ENCODE peak calls at places on chromosome 19, in five cellular contexts. One of them, this sample, is unnamed.

GRCh38 chr19:7742991-7743390 is 4.3 kb downstream of the CD209 start:
- DNase-seq in left ventricle myocardium inferior: no peak
- DNase-seq in stomach: no peak
- DNase-seq in tibial artery: no peak
- DNase-seq in colonic mucosa: no peak
- DNase-seq in this sample: no peak

GRCh38 chr19:16070366-16070990 is 5.8 kb upstream of the TPM4 start:
- DNase-seq in stomach: peak; percentile 92
- DNase-seq in colonic mucosa: peak; percentile 96
- DNase-seq in left ventricle myocardium inferior: peak; percentile 46
- DNase-seq in tibial artery: peak; percentile 73
- DNase-seq in this sample: peak; percentile 96

GRCh38 chr19:53461866-53462265 is 5.7 kb upstream of the ZNF813 start:
- DNase-seq in tibial artery: no peak
- DNase-seq in colonic mucosa: no peak
- DNase-seq in stomach: no peak
- DNase-seq in left ventricle myocardium inferior: no peak
- DNase-seq in this sample: no peak

GRCh38 chr19:3618144-3618810 is 8.3 kb downstream of the CACTIN start:
- DNase-seq in tibial artery: peak; percentile 61
- DNase-seq in colonic mucosa: peak; percentile 75
- DNase-seq in left ventricle myocardium inferior: peak; percentile 71
- DNase-seq in stomach: peak; percentile 73
- DNase-seq in this sample: peak; percentile 80

GRCh38 chr19:41872775-41873647 is 4.1 kb upstream of the CD79A start:
- DNase-seq in left ventricle myocardium inferior: peak; percentile 61
- DNase-seq in colonic mucosa: peak; percentile 89
- DNase-seq in stomach: peak; percentile 88
- DNase-seq in tibial artery: no peak
- DNase-seq in this sample: peak; percentile 92

GRCh38 chr19:56538254-56538760 is 441 bp upstream of the ZFP28 start:
- DNase-seq in stomach: peak; percentile 88
- DNase-seq in colonic mucosa: peak; percentile 93
- DNase-seq in left ventricle myocardium inferior: peak; percentile 91
- DNase-seq in tibial artery: peak; percentile 86
- DNase-seq in this sample: peak; percentile 92

GRCh38 chr19:3057275-3057714 is 5.0 kb downstream of the TLE5 start:
- DNase-seq in left ventricle myocardium inferior: peak; percentile 88
- DNase-seq in colonic mucosa: peak; percentile 61
- DNase-seq in stomach: peak; percentile 93
- DNase-seq in tibial artery: peak; percentile 83
- DNase-seq in this sample: peak; percentile 66

GRCh38 chr19:53868091-53868891 is 608 bp downstream of the MYADM start:
- DNase-seq in left ventricle myocardium inferior: peak; percentile 64
- DNase-seq in stomach: peak; percentile 44
- DNase-seq in tibial artery: peak; percentile 60
- DNase-seq in colonic mucosa: peak; percentile 70
- DNase-seq in this sample: peak; percentile 57

GRCh38 chr19:16795731-16796130 is 33.5 kb upstream of the SIN3B start:
- DNase-seq in stomach: no peak
- DNase-seq in colonic mucosa: no peak
- DNase-seq in left ventricle myocardium inferior: no peak
- DNase-seq in tibial artery: no peak
- DNase-seq in this sample: no peak

GRCh38 chr19:18419195-18419698 is at the start of gene SSBP4:
- DNase-seq in colonic mucosa: peak; percentile 74
- DNase-seq in tibial artery: peak; percentile 59
- DNase-seq in stomach: peak; percentile 76
- DNase-seq in left ventricle myocardium inferior: peak; percentile 81
- DNase-seq in this sample: peak; percentile 82

GRCh38 chr19:58381460-58382220 is 810 bp upstream of the ZNF837 start:
- DNase-seq in stomach: no peak
- DNase-seq in colonic mucosa: no peak
- DNase-seq in left ventricle myocardium inferior: no peak
- DNase-seq in tibial artery: no peak
- DNase-seq in this sample: no peak

GRCh38 chr19:35899547-35900214 is 659 bp downstream of the NFKBID start:
- DNase-seq in tibial artery: peak; percentile 68
- DNase-seq in colonic mucosa: peak; percentile 87
- DNase-seq in stomach: peak; percentile 85
- DNase-seq in left ventricle myocardium inferior: peak; percentile 82
- DNase-seq in this sample: peak; percentile 91

GRCh38 chr19:44164673-44165512 is at the start of gene ZNF226:
- DNase-seq in tibial artery: peak; percentile 94
- DNase-seq in stomach: peak; percentile 91
- DNase-seq in left ventricle myocardium inferior: peak; percentile 84
- DNase-seq in colonic mucosa: peak; percentile 93
- DNase-seq in this sample: peak; percentile 82

GRCh38 chr19:3275068-3275582 is 50.7 kb downstream of the CELF5 start:
- DNase-seq in left ventricle myocardium inferior: no peak
- DNase-seq in colonic mucosa: no peak
- DNase-seq in stomach: no peak
- DNase-seq in tibial artery: no peak
- DNase-seq in this sample: no peak

GRCh38 chr19:6475321-6476108 is 6.1 kb downstream of the DENND1C start:
- DNase-seq in colonic mucosa: no peak
- DNase-seq in tibial artery: no peak
- DNase-seq in left ventricle myocardium inferior: no peak
- DNase-seq in stomach: no peak
- DNase-seq in this sample: peak; percentile 65

GRCh38 chr19:35977446-35978222 is 17.4 kb upstream of the SDHAF1 start:
- DNase-seq in stomach: no peak
- DNase-seq in left ventricle myocardium inferior: no peak
- DNase-seq in tibial artery: no peak
- DNase-seq in colonic mucosa: no peak
- DNase-seq in this sample: no peak

GRCh38 chr19:14718522-14719113 is 28.8 kb downstream of the ZNF333 start:
- DNase-seq in colonic mucosa: no peak
- DNase-seq in tibial artery: no peak
- DNase-seq in stomach: no peak
- DNase-seq in left ventricle myocardium inferior: no peak
- DNase-seq in this sample: no peak

GRCh38 chr19:2603320-2603719 is 99.2 kb downstream of the GNG7 start:
- DNase-seq in stomach: no peak
- DNase-seq in left ventricle myocardium inferior: peak; percentile 61
- DNase-seq in colonic mucosa: no peak
- DNase-seq in tibial artery: peak; percentile 59
- DNase-seq in this sample: no peak

GRCh38 chr19:4654437-4655361 is 15.4 kb downstream of the TNFAIP8L1 start:
- DNase-seq in tibial artery: no peak
- DNase-seq in colonic mucosa: no peak
- DNase-seq in stomach: no peak
- DNase-seq in left ventricle myocardium inferior: no peak
- DNase-seq in this sample: no peak

GRCh38 chr19:35134601-35135091 is at the start of gene LGI4:
- DNase-seq in stomach: no peak
- DNase-seq in left ventricle myocardium inferior: no peak
- DNase-seq in tibial artery: no peak
- DNase-seq in colonic mucosa: no peak
- DNase-seq in this sample: no peak

GRCh38 chr19:31263317-31263716 is 85.9 kb downstream of the TSHZ3 start:
- DNase-seq in stomach: peak; percentile 1
- DNase-seq in colonic mucosa: no peak
- DNase-seq in tibial artery: peak; percentile 17
- DNase-seq in left ventricle myocardium inferior: no peak
- DNase-seq in this sample: no peak

GRCh38 chr19:31255174-31255862 is 93.9 kb downstream of the TSHZ3 start:
- DNase-seq in stomach: peak; percentile 9
- DNase-seq in colonic mucosa: no peak
- DNase-seq in left ventricle myocardium inferior: no peak
- DNase-seq in tibial artery: no peak
- DNase-seq in this sample: no peak

GRCh38 chr19:10424011-10424637 is 3.8 kb downstream of the PDE4A start:
- DNase-seq in stomach: peak; percentile 87
- DNase-seq in left ventricle myocardium inferior: peak; percentile 77
- DNase-seq in colonic mucosa: peak; percentile 88
- DNase-seq in tibial artery: peak; percentile 75
- DNase-seq in this sample: peak; percentile 92

GRCh38 chr19:23283925-23284324 is 33.7 kb upstream of the ZNF724 start:
- DNase-seq in left ventricle myocardium inferior: peak; percentile 22
- DNase-seq in stomach: peak; percentile 50
- DNase-seq in colonic mucosa: peak; percentile 53
- DNase-seq in tibial artery: peak; percentile 45
- DNase-seq in this sample: no peak

GRCh38 chr19:29810504-29810871 is 1.3 kb upstream of the CCNE1 start:
- DNase-seq in left ventricle myocardium inferior: no peak
- DNase-seq in tibial artery: no peak
- DNase-seq in stomach: no peak
- DNase-seq in colonic mucosa: peak; percentile 21
- DNase-seq in this sample: peak; percentile 30

GRCh38 chr19:35978832-35979365 is 16.1 kb upstream of the SDHAF1 start:
- DNase-seq in left ventricle myocardium inferior: no peak
- DNase-seq in tibial artery: no peak
- DNase-seq in colonic mucosa: no peak
- DNase-seq in stomach: no peak
- DNase-seq in this sample: no peak

GRCh38 chr19:32372726-32373613 is 27.6 kb downstream of the ZNF507 start:
- DNase-seq in left ventricle myocardium inferior: no peak
- DNase-seq in tibial artery: no peak
- DNase-seq in colonic mucosa: no peak
- DNase-seq in stomach: no peak
- DNase-seq in this sample: no peak
- TF ChIP-seq CTCF in left ventricle myocardium inferior: no peak
- TF ChIP-seq CTCF in tibial artery: no peak
- TF ChIP-seq CTCF in colonic mucosa: no peak
- TF ChIP-seq CTCF in stomach: no peak
- TF ChIP-seq CTCF in this sample: no peak

GRCh38 chr19:8814176-8814575 is 17.9 kb downstream of the ZNF558 start:
- DNase-seq in left ventricle myocardium inferior: no peak
- DNase-seq in tibial artery: no peak
- DNase-seq in stomach: no peak
- DNase-seq in colonic mucosa: no peak
- DNase-seq in this sample: no peak

GRCh38 chr19:8806661-8807060 is 25.4 kb downstream of the ZNF558 start:
- DNase-seq in stomach: no peak
- DNase-seq in tibial artery: no peak
- DNase-seq in colonic mucosa: no peak
- DNase-seq in left ventricle myocardium inferior: no peak
- DNase-seq in this sample: no peak

GRCh38 chr19:8815780-8816179 is 16.3 kb downstream of the ZNF558 start:
- DNase-seq in left ventricle myocardium inferior: no peak
- DNase-seq in tibial artery: no peak
- DNase-seq in colonic mucosa: no peak
- DNase-seq in stomach: no peak
- DNase-seq in this sample: no peak

DNA sequence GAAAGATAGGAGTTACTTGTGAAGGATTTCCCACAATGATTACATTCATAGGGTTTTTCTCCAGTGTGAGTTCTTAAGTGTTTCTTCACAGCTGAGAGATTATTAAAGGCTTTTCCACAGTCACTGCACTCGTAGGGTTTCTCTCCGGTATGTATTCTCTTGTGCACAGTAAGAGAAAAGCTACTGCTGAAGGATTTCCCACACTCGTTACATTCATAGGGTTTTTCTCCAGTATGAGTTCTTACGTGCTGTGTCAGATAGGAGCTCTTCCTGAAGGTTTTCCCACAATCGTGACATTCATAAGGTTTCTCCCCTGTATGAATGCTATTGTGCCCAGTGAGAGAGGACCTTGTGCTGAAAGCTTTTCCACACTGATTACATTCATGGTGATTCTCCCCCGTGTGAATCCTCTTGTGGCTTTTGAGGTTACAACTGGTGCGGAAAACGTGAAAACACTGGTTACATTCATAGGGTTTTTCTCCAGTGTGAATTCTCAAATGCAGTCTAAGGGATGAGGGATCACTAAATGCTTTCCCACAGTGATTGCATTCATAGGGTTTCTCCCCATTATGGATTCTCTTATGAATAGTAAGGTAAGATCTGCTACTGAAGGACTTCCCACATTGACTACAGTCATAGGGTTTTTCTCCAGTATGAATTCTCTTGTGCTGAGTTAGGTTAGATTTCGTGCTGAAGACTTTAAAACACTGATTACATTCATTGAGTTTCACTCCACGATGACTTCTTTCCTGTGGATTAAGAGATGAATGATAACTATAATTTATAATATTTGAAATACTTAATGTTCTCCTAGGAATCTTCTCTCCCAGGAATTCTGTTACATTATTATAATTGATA is 20.6 kb downstream of the ZNF558 start:
- DNase-seq in tibial artery: no peak
- DNase-seq in colonic mucosa: no peak
- DNase-seq in left ventricle myocardium inferior: no peak
- DNase-seq in stomach: no peak
- DNase-seq in this sample: no peak
- H3K9me3 ChIP-seq in tibial artery: peaks cover 38% of the 10 kb centered on the region
- H3K9me3 ChIP-seq in colonic mucosa: peaks cover 29% of the 10 kb centered on the region
- H3K9me3 ChIP-seq in left ventricle myocardium inferior: peaks cover 100% of the 10 kb centered on the region
- H3K9me3 ChIP-seq in stomach: peaks cover 100% of the 10 kb centered on the region
- H3K9me3 ChIP-seq in this sample: peaks cover 98% of the 10 kb centered on the region

DNA sequence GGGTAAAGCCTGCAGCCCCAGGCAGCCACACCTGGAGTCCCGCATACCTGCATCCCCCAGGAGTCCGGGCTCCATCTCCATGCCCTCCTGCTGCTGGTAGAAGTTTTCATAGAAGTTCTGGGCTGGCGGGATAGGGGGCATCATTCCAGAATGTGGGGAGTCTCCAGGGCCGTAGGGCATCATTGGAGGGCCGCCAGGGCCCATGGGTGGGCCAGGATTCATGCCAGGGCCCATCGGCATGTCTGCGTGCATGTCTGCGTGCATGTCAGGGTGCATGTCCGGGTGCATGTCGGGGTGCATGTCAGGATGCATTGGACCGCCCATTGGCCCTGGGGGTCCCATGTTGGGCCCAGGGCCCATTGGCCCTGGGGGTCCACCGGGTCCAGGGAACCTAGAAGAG is 23.3 kb upstream of the TMEM160 start:
- DNase-seq in left ventricle myocardium inferior: no peak
- DNase-seq in stomach: no peak
- DNase-seq in colonic mucosa: no peak
- DNase-seq in tibial artery: no peak
- DNase-seq in this sample: no peak
- H3K4me1 ChIP-seq in left ventricle myocardium inferior: peaks cover 7% of the 10 kb centered on the region
- H3K4me1 ChIP-seq in stomach: no peaks in the 10 kb centered on the region
- H3K4me1 ChIP-seq in colonic mucosa: no peaks in the 10 kb centered on the region
- H3K4me1 ChIP-seq in tibial artery: no peaks in the 10 kb centered on the region
- H3K4me1 ChIP-seq in this sample: no peaks in the 10 kb centered on the region

DNA sequence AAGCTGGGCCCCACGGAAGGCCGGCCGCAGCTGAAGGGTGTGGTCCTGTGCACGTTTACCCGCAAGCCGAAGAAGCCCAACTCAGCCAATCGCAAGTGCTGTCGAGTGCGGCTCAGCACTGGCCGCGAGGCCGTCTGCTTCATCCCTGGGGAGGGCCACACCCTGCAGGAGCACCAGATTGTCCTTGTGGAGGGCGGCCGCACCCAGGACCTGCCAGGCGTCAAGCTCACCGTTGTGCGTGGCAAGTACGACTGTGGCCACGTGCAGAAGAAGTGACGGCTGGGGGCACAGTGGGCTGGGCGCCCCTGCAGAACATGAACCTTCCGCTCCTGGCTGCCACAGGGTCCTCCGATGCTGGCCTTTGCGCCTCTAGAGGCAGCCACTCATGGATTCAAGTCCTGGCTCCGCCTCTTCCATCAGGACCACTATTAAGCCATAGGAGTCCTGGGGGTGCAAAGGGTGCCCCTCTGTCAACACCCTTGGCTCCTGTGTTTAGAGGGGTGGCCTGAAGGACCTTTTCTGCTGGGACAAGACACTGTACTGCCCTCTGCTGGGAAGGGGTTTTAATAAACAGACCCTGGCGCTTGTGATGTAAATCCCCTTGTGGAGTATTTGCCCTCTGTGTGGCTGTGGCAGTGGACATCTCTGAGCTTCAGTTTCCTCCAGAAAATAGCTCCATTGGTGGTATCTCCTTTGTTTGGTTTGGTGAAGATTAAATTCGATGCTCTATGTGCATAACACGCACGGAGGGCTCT is 1.9 kb downstream of the MRPS12 start:
- DNase-seq in stomach: no peak
- DNase-seq in colonic mucosa: no peak
- DNase-seq in left ventricle myocardium inferior: no peak
- DNase-seq in tibial artery: no peak
- DNase-seq in this sample: peak; percentile 63
- TF ChIP-seq CTCF in stomach: no peak
- TF ChIP-seq CTCF in colonic mucosa: no peak
- TF ChIP-seq CTCF in left ventricle myocardium inferior: peak; percentile 45
- TF ChIP-seq CTCF in tibial artery: no peak
- TF ChIP-seq CTCF in this sample: no peak